ENCODE peak calls at places on chromosomes 3 and 15, in eight cellular contexts. J is CD4-positive, alpha-beta T cell; R is mammary epithelial cell; K is mesendoderm; E is gastrocnemius medialis; T is heart right ventricle; X is naive thymus-derived CD4-positive, alpha-beta T cell; U is PC-3. A is an unnamed sample.

GRCh38 chr3:36908647-36909180 is 36.1 kb downstream of the TRANK1 start:
- DNase-seq in K (no peak), T (no peak), U (no peak), E (no peak), J (no peak), X (no peak), R (no peak), A (no peak)

GRCh38 chr3:111627092-111627491 is 31.9 kb upstream of the ZBED2 start:
- DNase-seq in R (peak; percentile 62), J (no peak), E (no peak), K (no peak), X (no peak), U (no peak), T (no peak), A (no peak)

GRCh38 chr3:187011915-187012314 is 81.6 kb downstream of the ST6GAL1 start:
- DNase-seq in R (no peak), E (no peak), T (no peak), X (no peak), U (no peak), K (no peak), J (no peak), A (no peak)

GRCh38 chr3:167936010-167936409 is 159.7 kb downstream of the GOLIM4 start:
- DNase-seq in E (no peak), J (no peak), U (no peak), K (no peak), R (no peak), X (no peak), T (peak; percentile 32), A (peak; percentile 62)

GRCh38 chr3:11601446-11602241 is 42.1 kb downstream of the VGLL4 start:
- DNase-seq in U (peak; percentile 51), X (no peak), E (peak; percentile 52), T (peak; percentile 75), K (peak; percentile 84), R (no peak), J (no peak), A (no peak)

GRCh38 chr3:132445812-132446211 is 28.5 kb downstream of the DNAJC13 start:
- DNase-seq in J (no peak), K (peak; percentile 76), E (no peak), X (no peak), T (no peak), U (peak; percentile 53), R (peak; percentile 76), A (no peak)

GRCh38 chr15:84684092-84684491 is 26.1 kb upstream of the NMB start:
- DNase-seq in K (peak; percentile 22), E (no peak), T (no peak), X (no peak), J (no peak), U (no peak), R (peak; percentile 61), A (no peak)

GRCh38 chr15:71748327-71748726 is 62.0 kb upstream of the NR2E3 start:
- DNase-seq in X (no peak), R (peak; percentile 48), J (no peak), E (no peak), U (peak; percentile 95), K (no peak), T (no peak), A (no peak)

GRCh38 chr3:193572426-193572908 is 17.8 kb upstream of the ATP13A4 start:
- DNase-seq in T (peak; percentile 49), R (peak; percentile 46), X (peak; percentile 45), E (no peak), J (peak; percentile 31), K (peak; percentile 79), U (peak; percentile 80), A (no peak)

GRCh38 chr3:83248454-83248853 is 1487.0 kb upstream of the GBE1 start:
- DNase-seq in U (peak; percentile 84), J (no peak), X (no peak), R (no peak), E (no peak), K (no peak), T (no peak), A (no peak)

GRCh38 chr3:37140899-37141541 is 33.4 kb downstream of the LRRFIP2 start:
- DNase-seq in K (no peak), T (no peak), R (no peak), J (no peak), X (no peak), U (no peak), E (no peak), A (no peak)

GRCh38 chr3:18194431-18194830 is 230.7 kb downstream of the SATB1 start:
- DNase-seq in K (no peak), T (no peak), E (no peak), X (no peak), R (no peak), J (no peak), U (no peak), A (no peak)

GRCh38 chr3:15272431-15273196 is 59.8 kb downstream of the SH3BP5 start:
- DNase-seq in X (no peak), J (no peak), E (no peak), R (no peak), U (no peak), K (peak; percentile 72), T (no peak), A (no peak)

DNA sequence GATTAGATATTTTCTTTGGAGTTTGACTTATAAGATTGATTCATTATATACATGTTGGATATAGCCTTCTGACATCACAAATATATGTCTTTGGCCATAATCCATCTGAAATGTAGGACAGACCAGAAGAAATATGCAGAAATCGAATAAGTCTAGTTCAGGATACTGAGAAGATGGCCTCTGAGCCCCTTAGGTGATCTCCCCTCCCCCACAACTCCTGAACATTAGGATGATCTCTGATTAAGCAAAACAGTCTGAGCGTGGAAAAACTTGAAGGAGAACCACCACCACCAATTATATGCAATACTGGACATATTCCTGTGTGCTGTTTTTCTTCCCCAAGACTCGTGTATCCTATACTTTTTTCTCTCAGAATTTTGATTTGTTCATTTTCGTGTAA is 3.2 kb downstream of the SETD5 start:
- DNase-seq in U (no peak), K (peak; percentile 59), R (no peak), X (no peak), J (no peak), E (no peak), T (no peak), A (no peak)
- H3K27ac ChIP-seq in U (no peak overlapping the region), K (no peak overlapping the region), R (peak overlapping the region; percentile 96), X (peak overlapping the region; percentile 40), J (no peak overlapping the region), E (peak overlapping the region; percentile 100), T (peak overlapping the region; percentile 99), A (no peak overlapping the region)

DNA sequence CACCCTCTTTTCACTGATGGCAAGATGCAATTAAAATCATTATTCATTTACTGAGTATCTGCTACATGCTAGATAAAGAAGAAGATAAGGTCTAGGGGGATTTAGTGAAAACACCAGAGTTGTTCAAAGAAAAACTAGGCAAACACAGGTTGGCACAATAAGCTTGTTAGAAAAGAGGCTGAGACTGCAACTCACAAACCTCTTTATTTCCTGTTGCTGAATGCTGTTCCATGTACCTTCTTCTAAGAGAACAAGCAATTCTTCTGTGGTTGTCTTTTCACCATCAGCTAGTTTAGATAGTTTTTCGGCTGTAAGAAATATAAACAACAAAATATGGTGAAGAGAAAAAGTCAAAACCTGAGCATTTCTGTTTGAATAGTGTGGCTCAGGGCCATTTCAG is 61.1 kb downstream of the EIF3J start:
- DNase-seq in E (no peak), K (no peak), X (no peak), J (no peak), U (no peak), T (no peak), R (no peak), A (no peak)
- H3K27ac ChIP-seq in E (no peak overlapping the region), K (no peak overlapping the region), X (peak overlapping the region; percentile 37), J (peak overlapping the region; percentile 21), U (no peak overlapping the region), T (no peak overlapping the region), R (no peak overlapping the region), A (no peak overlapping the region)

GRCh38 chr3:129620828-129621605 is 14.5 kb upstream of the PLXND1 start:
- DNase-seq in R (no peak), K (no peak), U (no peak), E (no peak), J (no peak), X (no peak), T (no peak), A (no peak)
- H3K27ac ChIP-seq in R (no peak overlapping the region), K (no peak overlapping the region), U (no peak overlapping the region), E (no peak overlapping the region), J (no peak overlapping the region), X (no peak overlapping the region), T (peak overlapping the region; percentile 100), A (no peak overlapping the region)

GRCh38 chr3:71876706-71877105 is 91.8 kb upstream of the PROK2 start:
- DNase-seq in K (no peak), X (no peak), E (no peak), U (no peak), T (no peak), R (no peak), J (no peak), A (no peak)
- H3K27ac ChIP-seq in K (no peak overlapping the region), X (no peak overlapping the region), E (no peak overlapping the region), U (no peak overlapping the region), T (no peak overlapping the region), R (no peak overlapping the region), J (no peak overlapping the region), A (no peak overlapping the region)

A was measured in substantia nigra.